ENCODE peak calls at places on chromosomes 11 and 22, in six cellular contexts. T is NCI-H1436; F is body of pancreas; N is heart right ventricle; Y is activated CD4-positive, CD25-positive, alpha-beta regulatory T cell; Z is sciatic nerve. Q is an unnamed sample.

GRCh38 chr11:16346975-16347374 is 9.4 kb downstream of the SOX6 start:
- DNase-seq in F (no peak), Z (no peak), T (no peak), N (no peak), Y (no peak), Q (no peak)

GRCh38 chr11:11171854-11172253 is 181.2 kb downstream of the CSNK2A3 start:
- DNase-seq in F (no peak), Z (no peak), Y (no peak), T (no peak), N (no peak), Q (no peak)

GRCh38 chr11:82606738-82607137 is 126.9 kb downstream of the FAM181B start:
- DNase-seq in F (no peak), N (no peak), Y (no peak), Z (no peak), T (no peak), Q (no peak)

GRCh38 chr11:20351151-20351550 is 12.4 kb upstream of the HTATIP2 start:
- DNase-seq in T (no peak), Z (no peak), N (no peak), F (no peak), Y (no peak), Q (no peak)

GRCh38 chr11:6127881-6128280 is 20.4 kb downstream of the OR56B4 start:
- DNase-seq in N (no peak), F (no peak), T (no peak), Z (no peak), Y (no peak), Q (no peak)

GRCh38 chr22:44407404-44408226 is 90.4 kb downstream of the RTL6 start:
- DNase-seq in Z (no peak), N (no peak), F (peak; percentile 6), Y (no peak), T (no peak), Q (no peak)

GRCh38 chr22:41989246-41989645 is 9.3 kb upstream of the WBP2NL start:
- DNase-seq in T (no peak), Y (no peak), Z (no peak), F (no peak), N (no peak), Q (no peak)

GRCh38 chr11:128336203-128336602 is 251.2 kb downstream of the ETS1 start:
- DNase-seq in N (peak; percentile 61), F (peak; percentile 22), T (no peak), Y (no peak), Z (peak; percentile 62), Q (no peak)

GRCh38 chr11:82194521-82194920 is 539.1 kb downstream of the FAM181B start:
- DNase-seq in T (no peak), F (no peak), Y (no peak), Z (no peak), N (no peak), Q (no peak)

GRCh38 chr22:33299245-33299956 is 241.2 kb upstream of the SYN3 start:
- DNase-seq in Z (no peak), T (no peak), N (no peak), Y (no peak), F (no peak), Q (no peak)

GRCh38 chr11:6545917-6546605 is 49.0 kb downstream of the DNHD1 start:
- DNase-seq in F (peak; percentile 53), Z (no peak), Y (no peak), N (peak; percentile 57), T (no peak), Q (no peak)

GRCh38 chr11:72140661-72141060 is 5.1 kb downstream of the FOLR3 start:
- DNase-seq in Y (no peak), T (no peak), Z (no peak), N (no peak), F (no peak), Q (no peak)

GRCh38 chr11:65492637-65493366 is 6.0 kb upstream of the MALAT1 start:
- DNase-seq in Z (peak; percentile 91), F (peak; percentile 78), N (peak; percentile 75), Y (no peak), T (no peak), Q (peak; percentile 90)

GRCh38 chr11:126282361-126282741 is 542 bp upstream of the TIRAP start:
- DNase-seq in T (peak; percentile 22), F (peak; percentile 55), Y (no peak), Z (peak; percentile 72), N (peak; percentile 63), Q (no peak)

GRCh38 chr11:96235725-96236124 is 107.3 kb downstream of the MAML2 start:
- DNase-seq in F (no peak), Y (no peak), N (no peak), T (no peak), Z (no peak), Q (no peak)

GRCh38 chr11:106466441-106467190 is 389.2 kb downstream of the AASDHPPT start:
- DNase-seq in Y (no peak), N (no peak), T (no peak), Z (no peak), F (no peak), Q (no peak)

GRCh38 chr11:4072668-4073285 is 21.8 kb upstream of the RRM1 start:
- DNase-seq in Y (no peak), N (no peak), T (peak; percentile 81), F (peak; percentile 74), Z (no peak), Q (no peak)

GRCh38 chr11:124415356-124415923 is 9.2 kb downstream of the OR8B4 start:
- DNase-seq in F (no peak), Y (no peak), N (no peak), T (no peak), Z (no peak), Q (no peak)

GRCh38 chr11:47325271-47326041 is 27.0 kb downstream of the MYBPC3 start:
- DNase-seq in Z (no peak), N (peak; percentile 45), F (no peak), Y (no peak), T (no peak), Q (no peak)

GRCh38 chr11:95764267-95764898 is 25.2 kb downstream of the FAM76B start:
- DNase-seq in F (no peak), Y (no peak), T (peak; percentile 55), Z (no peak), N (no peak), Q (no peak)

GRCh38 chr11:61111786-61112517 is 9.7 kb downstream of the CD5 start:
- DNase-seq in N (no peak), Z (no peak), Y (no peak), F (no peak), T (no peak), Q (no peak)

GRCh38 chr11:110409174-110409573 is 20.6 kb upstream of the FDX1 start:
- DNase-seq in N (no peak), Z (no peak), Y (no peak), F (no peak), T (no peak), Q (no peak)

GRCh38 chr11:83124631-83125424 is 32.1 kb upstream of the PCF11 start:
- DNase-seq in T (no peak), N (no peak), Y (no peak), Z (no peak), F (no peak), Q (no peak)

GRCh38 chr11:124863137-124863825 is 2.0 kb upstream of the ROBO3 start:
- DNase-seq in N (no peak), F (peak; percentile 55), T (no peak), Z (no peak), Y (no peak), Q (peak; percentile 71)

GRCh38 chr11:2796091-2796490 is 89.5 kb downstream of the CDKN1C start:
- DNase-seq in Y (no peak), N (peak; percentile 13), F (peak; percentile 12), T (no peak), Z (peak; percentile 46), Q (no peak)

GRCh38 chr11:122138759-122139594 is 23.0 kb upstream of the BLID start:
- DNase-seq in Z (no peak), T (no peak), F (no peak), N (no peak), Y (no peak), Q (no peak)

Q was measured in coronary artery.